ENCODE peak calls at places on chromosomes 16 and 17, in five cellular contexts. G is IMR-90, Q is H1, O is trophoblast cell, J is mesenchymal stem cell. Z is an unnamed sample.

GRCh38 chr16:85465328-85466307 is 147.5 kb upstream of the GSE1 start:
- DNase-seq in G (peak; percentile 76), J (no peak), O (peak; percentile 21), Q (no peak), Z (no peak)

GRCh38 chr16:54285414-54286066 is 1.0 kb downstream of the IRX3 start:
- DNase-seq in G (no peak), O (no peak), Q (no peak), J (no peak), Z (peak; percentile 35)

GRCh38 chr17:81561494-81561885 is 9.3 kb upstream of the FAAP100 start:
- DNase-seq in Q (no peak), G (peak; percentile 63), O (no peak), J (peak; percentile 57), Z (no peak)

GRCh38 chr17:75365009-75365930 is 40.2 kb downstream of the GRB2 start:
- DNase-seq in J (no peak), G (no peak), O (no peak), Q (no peak), Z (no peak)

GRCh38 chr16:2498531-2499253 is 15.1 kb upstream of the ATP6V0C start:
- DNase-seq in Q (no peak), J (no peak), O (no peak), G (no peak), Z (no peak)

GRCh38 chr17:4696432-4696796 is 7.5 kb downstream of the PELP1 start:
- DNase-seq in G (no peak), Q (no peak), J (no peak), O (no peak), Z (no peak)

GRCh38 chr16:22843122-22843521 is 29.2 kb downstream of the HS3ST2 start:
- DNase-seq in G (no peak), O (no peak), J (no peak), Q (no peak), Z (no peak)

GRCh38 chr17:52128721-52129120 is 29.8 kb downstream of the CA10 start:
- DNase-seq in O (peak; percentile 2), Q (no peak), G (no peak), J (no peak), Z (no peak)

GRCh38 chr17:15510361-15510760 is 42.9 kb upstream of the CDRT4 start:
- DNase-seq in O (peak; percentile 43), G (peak; percentile 83), J (peak; percentile 68), Q (no peak), Z (no peak)

GRCh38 chr17:72788950-72789585 is 303.4 kb downstream of the SLC39A11 start:
- DNase-seq in O (peak; percentile 87), G (peak; percentile 54), Q (no peak), J (peak; percentile 26), Z (no peak)

GRCh38 chr17:57035971-57036481 is 49.0 kb upstream of the AKAP1 start:
- DNase-seq in J (no peak), Q (no peak), O (no peak), G (no peak), Z (no peak)

GRCh38 chr16:68235882-68236803 is at the start of gene ESRP2:
- DNase-seq in O (peak; percentile 72), Q (peak; percentile 89), G (no peak), J (no peak), Z (no peak)
- H4K91ac ChIP-seq in O (peak within 1 kb of the TSS; percentile 52), Q (peak within 1 kb of the TSS; percentile 77), G (peak within 1 kb of the TSS; percentile 60), J (peak within 1 kb of the TSS; percentile 85), Z (no peak within 1 kb of the TSS)

DNA sequence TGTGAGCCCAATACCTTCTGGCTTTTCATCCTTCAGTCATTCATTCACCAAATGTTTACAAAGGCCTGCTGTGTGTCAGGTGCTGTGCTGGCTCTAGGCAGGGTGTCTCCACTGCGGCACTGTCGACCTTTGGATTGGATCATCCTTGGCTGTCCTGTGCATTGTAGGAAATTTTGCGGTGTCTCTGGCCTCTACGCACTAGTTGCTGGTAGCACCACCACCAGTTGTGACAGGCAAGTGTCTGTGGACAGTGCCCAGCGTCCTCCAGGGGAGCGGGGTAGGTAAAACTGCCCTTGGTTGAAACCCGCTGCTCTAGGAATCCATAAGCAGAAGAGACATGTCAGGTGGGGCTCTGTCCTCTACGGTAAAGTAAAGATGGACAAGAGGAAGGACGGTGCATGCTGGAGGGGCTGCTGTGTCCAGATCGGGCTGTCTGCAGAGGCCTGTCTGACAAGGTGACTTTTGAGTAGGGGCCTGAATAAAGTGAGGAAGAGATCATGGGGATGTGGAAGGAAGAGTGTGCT is 123.7 kb downstream of the SNX29 start:
- DNase-seq in G (no peak), O (no peak), J (no peak), Q (no peak), Z (no peak)
- H3K4me3 ChIP-seq in G (no peak overlapping the region), O (no peak overlapping the region), J (no peak overlapping the region), Q (no peak overlapping the region), Z (no peak overlapping the region)

GRCh38 chr16:81938331-81939163 is 72.7 kb downstream of the SDR42E1 start:
- DNase-seq in Q (peak; percentile 27), O (no peak), J (no peak), G (no peak), Z (no peak)
- H2BK5ac ChIP-seq in Q (peak overlapping the region; percentile 88), O (no peak overlapping the region), J (no peak overlapping the region), G (no peak overlapping the region), Z (no peak overlapping the region)

DNA sequence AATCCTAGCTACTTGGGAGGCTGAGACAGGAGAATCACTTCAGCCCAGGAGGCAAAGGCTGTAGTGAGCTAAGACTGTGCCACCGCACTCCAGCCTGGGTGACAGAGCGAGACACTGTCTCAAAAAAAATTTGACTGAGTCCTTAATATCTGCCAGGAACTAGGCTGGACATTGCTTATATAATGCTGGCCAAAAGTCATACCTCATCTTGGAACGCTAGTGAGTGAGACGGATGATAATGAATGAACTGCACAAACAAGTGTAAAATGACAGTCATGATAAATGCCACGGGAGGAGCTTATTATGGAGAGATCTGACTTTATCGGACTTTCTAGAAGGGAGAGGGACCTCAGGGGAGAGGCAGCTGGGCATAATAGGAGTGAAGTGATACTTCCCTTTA is 327.6 kb downstream of the SHISA9 start:
- DNase-seq in Q (no peak), O (no peak), J (no peak), G (no peak), Z (no peak)
- H4K91ac ChIP-seq in Q (no peak overlapping the region), O (no peak overlapping the region), J (no peak overlapping the region), G (no peak overlapping the region), Z (no peak overlapping the region)

GRCh38 chr17:43013296-43013695 is 6.7 kb downstream of the IFI35 start:
- DNase-seq in J (no peak), Q (no peak), G (no peak), O (peak; percentile 26), Z (no peak)

GRCh38 chr17:43014020-43014615 is 7.5 kb downstream of the IFI35 start:
- DNase-seq in G (no peak), J (no peak), Q (no peak), O (no peak), Z (no peak)

GRCh38 chr17:43011728-43012472 is 5.3 kb downstream of the IFI35 start:
- DNase-seq in J (no peak), G (no peak), Q (no peak), O (no peak), Z (no peak)

GRCh38 chr17:43006639-43007551 is at the start of gene IFI35:
- DNase-seq in Q (peak; percentile 79), G (peak; percentile 82), J (peak; percentile 91), O (peak; percentile 85), Z (no peak)

DNA sequence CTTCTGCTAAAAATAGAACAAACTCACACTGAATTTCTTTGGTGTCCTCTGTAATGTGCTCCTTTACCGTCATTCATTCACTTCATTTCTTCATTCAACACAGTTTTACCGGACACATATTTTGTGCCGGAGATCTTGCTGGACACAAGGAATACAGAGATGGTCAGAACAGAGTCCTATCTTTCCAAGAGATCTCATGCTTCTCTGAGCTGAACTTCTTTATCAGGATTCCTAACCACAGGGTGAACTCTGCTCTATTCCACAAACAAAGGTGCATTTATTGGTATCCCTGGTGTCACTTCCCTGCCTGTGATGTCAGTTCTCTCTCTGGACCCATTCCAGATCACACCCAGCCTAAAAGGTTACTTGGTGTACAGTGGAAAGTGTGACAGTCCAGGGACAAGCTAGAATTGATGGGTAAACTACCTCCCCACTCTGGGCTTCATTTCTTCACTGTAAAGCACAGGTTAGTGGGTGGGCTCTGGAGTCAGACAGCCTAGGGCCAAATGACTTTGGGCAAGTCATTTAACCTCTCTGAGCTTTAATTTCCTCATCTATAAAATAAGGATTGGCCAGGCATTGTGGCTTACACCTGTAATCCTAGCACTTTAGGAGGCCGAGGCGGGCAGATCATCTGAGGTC is 4.2 kb downstream of the IFI35 start:
- DNase-seq in G (no peak), O (peak; percentile 46), J (no peak), Q (no peak), Z (no peak)
- H3K4me3 ChIP-seq in G (no peak overlapping the region), O (no peak overlapping the region), J (no peak overlapping the region), Q (no peak overlapping the region), Z (no peak overlapping the region)

DNA sequence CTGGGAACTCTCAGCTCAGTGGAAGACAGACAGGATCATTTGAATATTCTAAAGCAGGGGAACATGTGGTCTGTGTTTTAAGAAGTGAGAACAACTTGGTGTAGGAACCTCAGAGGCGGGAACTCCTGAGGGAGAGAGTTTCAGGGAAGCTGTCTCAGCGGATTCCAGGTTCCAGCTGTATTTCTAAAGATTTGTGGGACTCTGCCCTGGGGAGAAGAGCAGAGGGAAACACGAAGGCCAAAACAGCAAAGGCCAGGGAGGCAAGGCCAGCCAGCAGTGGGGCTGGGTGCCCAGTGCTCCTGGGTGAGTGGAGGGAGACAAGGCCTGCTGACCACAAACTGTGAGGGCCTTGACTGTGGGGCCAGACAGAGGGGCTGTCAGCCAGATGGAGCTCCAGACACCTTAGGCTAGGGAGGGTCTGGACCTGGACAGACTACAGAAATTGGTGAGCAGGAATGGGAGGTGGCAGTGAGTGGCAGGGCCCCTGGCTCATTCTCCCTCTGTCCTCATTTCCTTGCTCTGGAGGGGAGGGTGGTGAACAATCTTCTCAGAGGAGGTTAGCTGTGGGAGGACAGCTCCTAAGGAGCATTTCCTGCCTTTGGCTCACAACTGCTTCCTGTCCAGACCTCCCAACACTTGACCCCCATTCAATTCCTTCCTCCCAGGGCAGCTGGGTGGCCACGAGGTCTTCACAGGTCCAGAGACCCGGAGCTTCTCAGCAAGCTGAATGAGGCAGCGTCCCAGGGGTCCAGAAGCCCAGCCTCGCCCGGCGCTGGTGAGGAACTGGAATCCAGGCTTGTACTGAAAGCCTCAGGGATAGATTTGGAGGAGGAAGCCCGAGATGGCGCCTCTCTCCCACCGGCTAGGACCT is 21.0 kb upstream of the FZD2 start:
- DNase-seq in J (peak; percentile 73), O (no peak), Q (no peak), G (no peak), Z (no peak)
- H2BK5ac ChIP-seq in J (peak overlapping the region; percentile 85), O (peak overlapping the region; percentile 65), Q (peak overlapping the region; percentile 12), G (peak overlapping the region; percentile 81), Z (no peak overlapping the region)

GRCh38 chr17:38881600-38882191 is 11.8 kb downstream of the LASP1 start:
- DNase-seq in Q (no peak), J (peak; percentile 91), G (peak; percentile 48), O (no peak), Z (no peak)
- H4K91ac ChIP-seq in Q (peak overlapping the region; percentile 58), J (no peak overlapping the region), G (peak overlapping the region; percentile 48), O (no peak overlapping the region), Z (peak overlapping the region; percentile 50)

GRCh38 chr16:8716592-8716991 is 42.2 kb downstream of the ABAT start:
- DNase-seq in G (peak; percentile 57), J (no peak), O (peak; percentile 71), Q (no peak), Z (no peak)

GRCh38 chr16:8714143-8714542 is 39.7 kb downstream of the ABAT start:
- DNase-seq in J (no peak), O (no peak), G (no peak), Q (no peak), Z (no peak)

GRCh38 chr16:8712589-8713361 is 38.4 kb downstream of the ABAT start:
- DNase-seq in O (no peak), J (no peak), Q (peak; percentile 70), G (no peak), Z (peak; percentile 62)

GRCh38 chr16:8716052-8716451 is 41.6 kb downstream of the ABAT start:
- DNase-seq in J (no peak), G (no peak), Q (no peak), O (no peak), Z (no peak)

GRCh38 chr16:8713635-8714097 is 39.2 kb downstream of the ABAT start:
- DNase-seq in O (no peak), Q (no peak), G (no peak), J (no peak), Z (no peak)
- H3K4me3 ChIP-seq in O (no peak overlapping the region), Q (no peak overlapping the region), G (no peak overlapping the region), J (no peak overlapping the region), Z (peak overlapping the region; percentile 26)